ENCODE peak calls at places on chromosomes 11 and 22, in seven cellular contexts. Z is H1, X is SK-N-SH, I is K562, V is HCT116, R is GM12878, W is HepG2. S is an unnamed sample.

GRCh38 chr22:26502688-26503561 is 9.3 kb downstream of the TFIP11 start:
- DNase-seq in I (no peak), X (peak), Z (peak), V (no peak), W (no peak), R (no peak), S (no peak)

GRCh38 chr11:65651589-65652510 is 10.9 kb downstream of the RELA start:
- DNase-seq in V (no peak), I (peak), R (no peak), Z (no peak), W (no peak), X (no peak), S (peak)

GRCh38 chr11:210122-210802 is 2.8 kb downstream of the RIC8A start:
- DNase-seq in W (no peak), Z (no peak), V (no peak), X (no peak), R (no peak), I (no peak), S (no peak)

GRCh38 chr11:26134481-26135355 is 197.2 kb upstream of the ANO3 start:
- DNase-seq in X (peak), I (no peak), R (no peak), W (peak), V (no peak), Z (no peak), S (peak)

GRCh38 chr22:19052941-19053551 is 69.2 kb downstream of the DGCR2 start:
- DNase-seq in I (no peak), V (no peak), W (no peak), X (no peak), Z (no peak), R (no peak), S (no peak)

GRCh38 chr22:43345761-43346261 is 2.6 kb upstream of the SCUBE1 start:
- DNase-seq in R (no peak), I (peak), Z (no peak), W (peak), V (no peak), X (no peak), S (no peak)

GRCh38 chr11:112013501-112014164 is 11.6 kb upstream of the DLAT start:
- DNase-seq in X (no peak), I (no peak), V (no peak), W (no peak), Z (no peak), R (no peak), S (no peak)

GRCh38 chr11:87437844-87438223 is 400.1 kb downstream of the TMEM135 start:
- DNase-seq in V (no peak), W (no peak), I (no peak), Z (no peak), R (no peak), X (no peak), S (no peak)

GRCh38 chr22:29202231-29203192 is 3.2 kb upstream of the EMID1 start:
- DNase-seq in W (peak), X (peak), Z (no peak), I (peak), V (no peak), R (peak), S (peak)

DNA sequence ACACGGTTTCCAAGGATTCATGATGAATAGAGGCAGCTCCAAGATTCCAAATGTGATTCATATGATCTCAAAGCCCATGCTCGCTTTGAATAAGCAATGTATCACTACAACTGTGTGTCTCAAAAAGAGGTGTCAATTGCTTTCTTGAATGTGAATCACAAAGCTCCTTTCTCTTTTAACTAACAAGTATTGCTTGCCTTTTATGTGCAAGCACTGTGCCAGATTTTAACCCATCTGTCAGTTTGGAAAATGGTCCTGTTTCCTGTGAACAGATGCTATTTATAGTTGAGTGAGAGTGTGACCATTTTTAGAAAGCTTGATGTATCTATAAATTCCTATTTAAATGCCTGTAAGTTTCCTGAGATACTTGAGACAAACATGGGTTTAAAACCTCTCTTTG is 6.5 kb downstream of the OOSP1 start:
- DNase-seq in I (no peak), V (no peak), R (no peak), W (no peak), X (no peak), Z (no peak), S (no peak)
- TF ChIP-seq JUND in I (no peak), V (no peak), R (no peak), W (no peak), X (no peak), Z (no peak), S (no peak)

GRCh38 chr11:102757823-102758549 is 22.4 kb downstream of the MMP10 start:
- DNase-seq in Z (no peak), I (no peak), R (no peak), V (no peak), X (no peak), W (no peak), S (no peak)
- TF ChIP-seq JUND in Z (no peak), I (no peak), R (no peak), V (no peak), X (no peak), W (no peak), S (no peak)

DNA sequence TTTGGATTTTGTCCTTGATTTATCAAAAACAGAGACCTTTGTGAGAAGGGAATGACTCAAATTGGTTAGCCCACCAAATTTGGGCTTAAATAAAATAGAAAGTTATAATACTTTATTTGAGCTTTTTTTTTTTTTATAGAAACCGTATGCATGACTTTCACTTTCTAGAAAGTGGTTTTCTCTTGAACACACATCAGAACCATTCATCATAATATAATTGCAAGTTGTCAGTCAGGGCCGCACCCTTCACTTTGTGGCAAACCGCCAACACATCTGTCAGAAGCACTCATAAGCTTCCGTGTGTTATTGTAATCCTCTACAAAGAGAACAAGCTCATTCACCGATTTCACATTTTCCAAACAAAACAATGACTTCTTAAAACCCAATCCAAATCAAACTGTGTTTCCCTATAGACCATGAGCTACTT is 76.1 kb downstream of the SOX6 start:
- DNase-seq in V (no peak), X (no peak), W (no peak), R (no peak), Z (no peak), I (peak), S (no peak)
- TF ChIP-seq JUND in V (no peak), X (no peak), W (no peak), R (no peak), Z (no peak), I (peak), S (no peak)

GRCh38 chr11:77082838-77083552 is 16.2 kb downstream of the CAPN5 start:
- DNase-seq in V (no peak), W (no peak), Z (no peak), X (peak), I (no peak), R (no peak), S (no peak)
- TF ChIP-seq JUND in V (no peak), W (no peak), Z (no peak), X (no peak), I (no peak), R (no peak), S (no peak)

GRCh38 chr11:34155759-34156062 is 50.3 kb downstream of the NAT10 start:
- DNase-seq in W (no peak), R (no peak), X (no peak), Z (no peak), V (no peak), I (no peak), S (no peak)

GRCh38 chr11:34155057-34155758 is 49.8 kb downstream of the NAT10 start:
- DNase-seq in Z (no peak), I (no peak), W (no peak), R (no peak), X (no peak), V (no peak), S (no peak)

GRCh38 chr11:34151916-34152845 is 46.8 kb downstream of the NAT10 start:
- DNase-seq in W (no peak), X (no peak), V (no peak), R (no peak), Z (no peak), I (no peak), S (no peak)

GRCh38 chr11:34157163-34157562 is 51.7 kb downstream of the NAT10 start:
- DNase-seq in R (no peak), I (no peak), Z (no peak), W (no peak), X (peak), V (no peak), S (no peak)

DNA sequence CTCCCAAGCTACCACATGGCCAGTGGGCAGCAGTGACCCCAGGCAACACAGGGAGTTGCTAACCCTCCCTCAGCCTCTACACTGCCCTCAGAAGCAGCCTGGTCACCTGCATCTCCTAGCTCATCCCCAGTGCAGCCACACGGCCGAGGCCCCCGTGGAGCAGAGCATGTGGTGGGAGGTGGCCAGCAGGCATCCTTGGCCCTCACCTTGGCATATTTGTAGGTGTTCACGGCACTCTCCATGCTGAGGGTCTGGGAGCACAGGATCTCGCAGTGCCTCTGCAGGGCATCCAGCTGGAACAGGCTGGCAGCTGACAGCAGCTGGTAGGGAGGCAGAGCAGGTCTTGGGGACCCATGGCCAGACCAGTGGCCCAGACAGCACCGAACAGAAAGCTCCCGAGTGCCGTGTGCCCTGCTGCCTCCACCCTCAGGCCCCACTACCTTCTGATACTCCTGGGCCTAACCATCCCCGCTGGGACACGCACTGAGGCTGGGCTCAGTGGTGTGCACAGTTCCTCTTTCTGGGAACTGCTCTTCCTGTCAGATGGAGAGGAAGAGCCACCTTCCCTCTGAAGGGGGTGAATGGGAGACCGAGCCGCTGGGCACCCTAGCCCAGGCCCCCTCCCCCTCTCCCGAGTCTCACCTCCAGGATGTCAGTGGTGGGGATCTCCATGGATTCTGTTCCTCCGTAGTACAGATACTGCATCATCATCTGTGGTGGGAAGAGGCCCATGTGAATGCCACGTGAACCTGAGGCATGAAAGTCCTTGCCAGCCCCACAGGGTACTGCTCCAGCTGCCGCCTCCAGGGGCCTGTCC is 48.8 kb downstream of the NAT10 start:
- DNase-seq in I (no peak), X (no peak), W (no peak), Z (no peak), V (no peak), R (peak), S (no peak)
- TF ChIP-seq JUND in I (no peak), X (no peak), W (no peak), Z (no peak), V (no peak), R (no peak), S (no peak)

GRCh38 chr11:84261707-84262106 is 975.5 kb upstream of the CCDC90B start:
- DNase-seq in I (no peak), R (no peak), X (peak), Z (peak), V (no peak), W (no peak), S (peak)
- TF ChIP-seq JUND in I (no peak), R (no peak), X (no peak), Z (no peak), V (no peak), W (no peak), S (no peak)

S was measured in T47D.